ENCODE peak calls at places on chromosomes 12 and 14, in ten cellular contexts. One of them, this sample, is unnamed.

GRCh38 chr12:50788562-50788961 is 24.7 kb downstream of the ATF1 start:
- DNase-seq in uterus: no peak
- DNase-seq in AG09309: peak
- DNase-seq in ovary: no peak
- DNase-seq in fibroblast of lung: peak
- DNase-seq in tibial artery: no peak
- DNase-seq in GM06990: no peak
- DNase-seq in hepatocyte: no peak
- DNase-seq in tibial nerve: no peak
- DNase-seq in cardiac fibroblast: peak
- DNase-seq in this sample: peak

GRCh38 chr14:55715889-55716288 is 135.9 kb downstream of the KTN1 start:
- DNase-seq in uterus: peak
- DNase-seq in AG09309: peak
- DNase-seq in ovary: no peak
- DNase-seq in fibroblast of lung: peak
- DNase-seq in tibial artery: peak
- DNase-seq in GM06990: no peak
- DNase-seq in hepatocyte: peak
- DNase-seq in tibial nerve: peak
- DNase-seq in cardiac fibroblast: peak
- DNase-seq in this sample: peak

GRCh38 chr14:70658899-70659298 is 17.2 kb downstream of the TTC9 start:
- DNase-seq in uterus: no peak
- DNase-seq in AG09309: no peak
- DNase-seq in ovary: no peak
- DNase-seq in fibroblast of lung: no peak
- DNase-seq in tibial artery: no peak
- DNase-seq in GM06990: no peak
- DNase-seq in hepatocyte: no peak
- DNase-seq in tibial nerve: no peak
- DNase-seq in cardiac fibroblast: no peak
- DNase-seq in this sample: no peak

GRCh38 chr12:102326987-102327386 is 129.4 kb upstream of the PMCH start:
- DNase-seq in uterus: no peak
- DNase-seq in AG09309: no peak
- DNase-seq in ovary: no peak
- DNase-seq in fibroblast of lung: no peak
- DNase-seq in tibial artery: no peak
- DNase-seq in GM06990: no peak
- DNase-seq in hepatocyte: no peak
- DNase-seq in tibial nerve: no peak
- DNase-seq in cardiac fibroblast: no peak
- DNase-seq in this sample: no peak

GRCh38 chr12:63294327-63294632 is 143.3 kb upstream of the AVPR1A start:
- DNase-seq in uterus: no peak
- DNase-seq in AG09309: peak
- DNase-seq in ovary: no peak
- DNase-seq in fibroblast of lung: peak
- DNase-seq in tibial artery: no peak
- DNase-seq in GM06990: no peak
- DNase-seq in hepatocyte: peak
- DNase-seq in tibial nerve: no peak
- DNase-seq in cardiac fibroblast: peak
- DNase-seq in this sample: peak

GRCh38 chr12:106179086-106179485 is 40.3 kb upstream of the NUAK1 start:
- DNase-seq in uterus: peak
- DNase-seq in AG09309: peak
- DNase-seq in ovary: peak
- DNase-seq in fibroblast of lung: no peak
- DNase-seq in tibial artery: peak
- DNase-seq in GM06990: no peak
- DNase-seq in hepatocyte: peak
- DNase-seq in tibial nerve: peak
- DNase-seq in cardiac fibroblast: no peak
- DNase-seq in this sample: no peak

GRCh38 chr12:104971276-104971675 is 13.2 kb upstream of the SLC41A2 start:
- DNase-seq in uterus: no peak
- DNase-seq in AG09309: no peak
- DNase-seq in ovary: no peak
- DNase-seq in fibroblast of lung: no peak
- DNase-seq in tibial artery: no peak
- DNase-seq in GM06990: no peak
- DNase-seq in hepatocyte: no peak
- DNase-seq in tibial nerve: no peak
- DNase-seq in cardiac fibroblast: no peak
- DNase-seq in this sample: no peak

GRCh38 chr14:54718046-54718445 is 151.1 kb downstream of the SAMD4A start:
- DNase-seq in uterus: no peak
- DNase-seq in AG09309: no peak
- DNase-seq in ovary: no peak
- DNase-seq in fibroblast of lung: peak
- DNase-seq in tibial artery: no peak
- DNase-seq in GM06990: no peak
- DNase-seq in hepatocyte: no peak
- DNase-seq in tibial nerve: no peak
- DNase-seq in cardiac fibroblast: no peak
- DNase-seq in this sample: peak

GRCh38 chr12:32896438-32897275 is at the start of gene PKP2:
- DNase-seq in uterus: peak
- DNase-seq in AG09309: no peak
- DNase-seq in ovary: peak
- DNase-seq in fibroblast of lung: no peak
- DNase-seq in tibial artery: no peak
- DNase-seq in GM06990: peak
- DNase-seq in hepatocyte: peak
- DNase-seq in tibial nerve: no peak
- DNase-seq in cardiac fibroblast: peak
- DNase-seq in this sample: peak

GRCh38 chr14:86815341-86815740 is 1177.6 kb downstream of the GALC start:
- DNase-seq in uterus: no peak
- DNase-seq in AG09309: no peak
- DNase-seq in ovary: no peak
- DNase-seq in fibroblast of lung: no peak
- DNase-seq in tibial artery: no peak
- DNase-seq in GM06990: no peak
- DNase-seq in hepatocyte: no peak
- DNase-seq in tibial nerve: no peak
- DNase-seq in cardiac fibroblast: no peak
- DNase-seq in this sample: no peak
- TF ChIP-seq CTCF in uterus: no peak
- TF ChIP-seq CTCF in AG09309: no peak
- TF ChIP-seq CTCF in ovary: no peak
- TF ChIP-seq CTCF in fibroblast of lung: no peak
- TF ChIP-seq CTCF in tibial artery: no peak
- TF ChIP-seq CTCF in GM06990: no peak
- TF ChIP-seq CTCF in hepatocyte: no peak
- TF ChIP-seq CTCF in tibial nerve: no peak
- TF ChIP-seq CTCF in cardiac fibroblast: no peak
- TF ChIP-seq CTCF in this sample: no peak

GRCh38 chr12:22624908-22625646 is at the start of gene ETNK1:
- DNase-seq in uterus: peak
- DNase-seq in AG09309: peak
- DNase-seq in ovary: peak
- DNase-seq in fibroblast of lung: peak
- DNase-seq in tibial artery: peak
- DNase-seq in GM06990: peak
- DNase-seq in hepatocyte: peak
- DNase-seq in tibial nerve: peak
- DNase-seq in cardiac fibroblast: peak
- DNase-seq in this sample: peak

GRCh38 chr12:22625671-22626251 is 790 bp downstream of the ETNK1 start:
- DNase-seq in uterus: peak
- DNase-seq in AG09309: no peak
- DNase-seq in ovary: peak
- DNase-seq in fibroblast of lung: peak
- DNase-seq in tibial artery: peak
- DNase-seq in GM06990: peak
- DNase-seq in hepatocyte: peak
- DNase-seq in tibial nerve: peak
- DNase-seq in cardiac fibroblast: peak
- DNase-seq in this sample: peak

GRCh38 chr12:22627351-22627750 is 2.4 kb downstream of the ETNK1 start:
- DNase-seq in uterus: no peak
- DNase-seq in AG09309: no peak
- DNase-seq in ovary: no peak
- DNase-seq in fibroblast of lung: peak
- DNase-seq in tibial artery: no peak
- DNase-seq in GM06990: no peak
- DNase-seq in hepatocyte: no peak
- DNase-seq in tibial nerve: no peak
- DNase-seq in cardiac fibroblast: no peak
- DNase-seq in this sample: no peak

GRCh38 chr12:22626429-22626828 is 1.5 kb downstream of the ETNK1 start:
- DNase-seq in uterus: no peak
- DNase-seq in AG09309: no peak
- DNase-seq in ovary: no peak
- DNase-seq in fibroblast of lung: peak
- DNase-seq in tibial artery: no peak
- DNase-seq in GM06990: peak
- DNase-seq in hepatocyte: peak
- DNase-seq in tibial nerve: no peak
- DNase-seq in cardiac fibroblast: peak
- DNase-seq in this sample: peak

DNA sequence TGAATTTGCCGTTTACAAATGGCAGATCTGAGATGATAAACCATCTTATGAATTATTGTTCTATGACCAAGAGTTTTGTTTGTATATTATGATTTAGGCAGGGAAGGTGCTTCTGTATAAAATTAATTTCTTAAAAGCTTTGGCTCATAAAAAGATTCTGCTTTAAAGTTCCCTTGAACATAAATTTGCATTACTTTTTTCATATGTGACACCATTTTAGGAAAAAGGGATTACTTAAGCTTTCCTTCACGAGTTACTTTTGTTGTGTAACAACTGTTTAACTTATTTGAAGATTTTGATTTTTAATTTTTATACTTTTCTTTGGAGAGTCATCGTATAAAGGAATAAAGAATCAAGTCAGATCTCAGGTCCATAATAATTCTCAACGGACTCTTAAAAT is 3.3 kb downstream of the ETNK1 start:
- DNase-seq in uterus: no peak
- DNase-seq in AG09309: no peak
- DNase-seq in ovary: no peak
- DNase-seq in fibroblast of lung: peak
- DNase-seq in tibial artery: no peak
- DNase-seq in GM06990: no peak
- DNase-seq in hepatocyte: no peak
- DNase-seq in tibial nerve: no peak
- DNase-seq in cardiac fibroblast: no peak
- DNase-seq in this sample: no peak
- H3K4me3 ChIP-seq in uterus: peak
- H3K4me3 ChIP-seq in AG09309: no peak
- H3K4me3 ChIP-seq in ovary: no peak
- H3K4me3 ChIP-seq in fibroblast of lung: peak
- H3K4me3 ChIP-seq in tibial artery: peak
- H3K4me3 ChIP-seq in GM06990: peak
- H3K4me3 ChIP-seq in hepatocyte: no peak
- H3K4me3 ChIP-seq in tibial nerve: no peak
- H3K4me3 ChIP-seq in cardiac fibroblast: peak
- H3K4me3 ChIP-seq in this sample: peak

DNA sequence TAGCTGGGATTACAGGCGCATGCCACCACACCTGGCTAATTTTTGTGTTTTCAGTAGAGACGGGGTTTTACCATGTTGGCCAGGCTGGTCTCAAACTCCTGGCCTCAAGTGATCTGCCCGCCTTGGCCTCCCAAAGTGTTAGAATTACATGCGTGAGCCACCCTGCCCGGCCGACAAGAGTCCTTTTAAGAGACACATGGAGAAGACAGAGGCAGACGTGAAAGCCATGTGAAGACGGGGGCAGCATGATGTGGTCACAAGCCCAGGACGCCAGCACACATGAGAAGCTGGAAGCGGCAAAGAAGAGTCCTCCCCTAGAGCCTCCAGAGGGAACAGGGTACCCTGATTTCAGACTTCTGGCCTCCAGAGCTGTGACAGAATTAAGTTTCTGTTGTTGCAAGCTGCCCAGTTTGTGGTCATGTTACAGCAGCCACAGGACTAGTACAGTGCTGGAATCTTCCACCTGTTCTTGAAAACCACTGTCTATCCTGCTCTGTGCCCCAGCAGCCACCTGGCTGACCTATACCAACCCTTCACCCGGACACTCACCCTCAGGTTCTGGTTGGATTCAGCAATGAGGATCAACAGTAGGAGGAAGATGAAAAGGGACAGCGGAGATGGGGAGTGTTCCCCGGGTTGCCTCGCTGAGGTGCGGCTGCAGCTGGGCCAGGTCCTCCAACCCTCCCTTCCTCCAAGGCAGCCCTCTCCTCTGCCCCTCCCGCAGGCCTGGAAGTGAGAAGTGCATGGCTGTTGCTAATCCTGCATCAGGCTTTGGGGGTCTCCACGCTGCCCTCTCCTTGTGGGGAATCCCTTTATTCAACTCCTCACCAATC is 16.9 kb downstream of the VPS37B start:
- DNase-seq in uterus: no peak
- DNase-seq in AG09309: no peak
- DNase-seq in ovary: no peak
- DNase-seq in fibroblast of lung: no peak
- DNase-seq in tibial artery: no peak
- DNase-seq in GM06990: no peak
- DNase-seq in hepatocyte: no peak
- DNase-seq in tibial nerve: no peak
- DNase-seq in cardiac fibroblast: no peak
- DNase-seq in this sample: no peak
- TF ChIP-seq CTCF in uterus: no peak
- TF ChIP-seq CTCF in AG09309: no peak
- TF ChIP-seq CTCF in ovary: no peak
- TF ChIP-seq CTCF in fibroblast of lung: no peak
- TF ChIP-seq CTCF in tibial artery: no peak
- TF ChIP-seq CTCF in GM06990: no peak
- TF ChIP-seq CTCF in hepatocyte: no peak
- TF ChIP-seq CTCF in tibial nerve: no peak
- TF ChIP-seq CTCF in cardiac fibroblast: no peak
- TF ChIP-seq CTCF in this sample: no peak

GRCh38 chr12:38138225-38139221 is 178.1 kb upstream of the ALG10B start:
- DNase-seq in uterus: peak
- DNase-seq in AG09309: peak
- DNase-seq in ovary: peak
- DNase-seq in fibroblast of lung: peak
- DNase-seq in tibial artery: peak
- DNase-seq in GM06990: peak
- DNase-seq in hepatocyte: peak
- DNase-seq in tibial nerve: peak
- DNase-seq in cardiac fibroblast: peak
- DNase-seq in this sample: peak
- H3K4me3 ChIP-seq in uterus: peak
- H3K4me3 ChIP-seq in AG09309: peak
- H3K4me3 ChIP-seq in ovary: peak
- H3K4me3 ChIP-seq in fibroblast of lung: no peak
- H3K4me3 ChIP-seq in tibial artery: peak
- H3K4me3 ChIP-seq in GM06990: peak
- H3K4me3 ChIP-seq in hepatocyte: no peak
- H3K4me3 ChIP-seq in tibial nerve: peak
- H3K4me3 ChIP-seq in cardiac fibroblast: peak
- H3K4me3 ChIP-seq in this sample: peak

DNA sequence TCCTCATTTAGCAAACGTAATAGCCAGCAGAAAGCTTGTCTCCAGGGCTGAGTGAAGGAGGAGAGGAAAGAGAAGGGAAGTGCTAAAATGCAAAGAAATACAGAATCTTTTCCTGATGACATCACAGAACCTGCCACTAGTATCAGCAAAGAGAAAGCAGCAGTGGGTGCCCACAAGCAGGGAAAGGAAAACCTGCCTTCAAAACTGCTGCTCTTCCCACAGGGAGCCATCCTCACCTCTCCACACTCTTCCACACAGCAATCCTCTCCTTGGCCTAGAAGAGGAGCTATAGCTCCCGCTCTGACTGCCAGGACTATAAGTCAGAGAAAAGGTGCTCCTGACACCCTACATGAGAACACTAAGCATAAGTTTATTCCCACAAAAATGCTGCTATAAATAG is 11.3 kb downstream of the MED13L start:
- DNase-seq in uterus: no peak
- DNase-seq in AG09309: no peak
- DNase-seq in ovary: no peak
- DNase-seq in fibroblast of lung: peak
- DNase-seq in tibial artery: no peak
- DNase-seq in GM06990: no peak
- DNase-seq in hepatocyte: peak
- DNase-seq in tibial nerve: no peak
- DNase-seq in cardiac fibroblast: peak
- DNase-seq in this sample: peak
- TF ChIP-seq CTCF in uterus: no peak
- TF ChIP-seq CTCF in AG09309: no peak
- TF ChIP-seq CTCF in ovary: no peak
- TF ChIP-seq CTCF in fibroblast of lung: no peak
- TF ChIP-seq CTCF in tibial artery: no peak
- TF ChIP-seq CTCF in GM06990: no peak
- TF ChIP-seq CTCF in hepatocyte: peak
- TF ChIP-seq CTCF in tibial nerve: no peak
- TF ChIP-seq CTCF in cardiac fibroblast: peak
- TF ChIP-seq CTCF in this sample: peak

This sample was measured in choroid plexus epithelial cell.